ENCODE peak calls at places on chromosomes 16 and 17, in nine cellular contexts. One of them, this sample, is unnamed. For H3K4me1, the result is how much of the 10 kb centered on the place peaks cover.

GRCh38 chr16:67284699-67285646 is 5.6 kb downstream of the PLEKHG4 start:
- DNase-seq in CD8-positive, alpha-beta T cell: no peak
- DNase-seq in lung: peak
- DNase-seq in heart left ventricle: peak
- DNase-seq in ascending aorta: no peak
- DNase-seq in colonic mucosa: peak
- DNase-seq in heart right ventricle: peak
- DNase-seq in tibial artery: no peak
- DNase-seq in endothelial cell of umbilical vein: peak
- DNase-seq in this sample: no peak

GRCh38 chr17:2690165-2691068 is 21.1 kb downstream of the CLUH start:
- DNase-seq in ascending aorta: no peak
- DNase-seq in tibial artery: peak
- DNase-seq in heart right ventricle: peak
- DNase-seq in endothelial cell of umbilical vein: no peak
- DNase-seq in heart left ventricle: no peak
- DNase-seq in lung: peak
- DNase-seq in CD8-positive, alpha-beta T cell: no peak
- DNase-seq in colonic mucosa: peak
- DNase-seq in this sample: no peak

GRCh38 chr16:58970775-58971174 is 236.7 kb upstream of the GOT2 start:
- DNase-seq in lung: no peak
- DNase-seq in CD8-positive, alpha-beta T cell: no peak
- DNase-seq in heart right ventricle: no peak
- DNase-seq in ascending aorta: no peak
- DNase-seq in endothelial cell of umbilical vein: no peak
- DNase-seq in colonic mucosa: no peak
- DNase-seq in heart left ventricle: no peak
- DNase-seq in tibial artery: no peak
- DNase-seq in this sample: no peak

GRCh38 chr17:55737976-55738501 is 12.8 kb upstream of the PCTP start:
- DNase-seq in colonic mucosa: no peak
- DNase-seq in tibial artery: no peak
- DNase-seq in ascending aorta: no peak
- DNase-seq in lung: no peak
- DNase-seq in endothelial cell of umbilical vein: no peak
- DNase-seq in CD8-positive, alpha-beta T cell: no peak
- DNase-seq in heart right ventricle: no peak
- DNase-seq in heart left ventricle: no peak
- DNase-seq in this sample: no peak

GRCh38 chr16:74192281-74192680 is 104.3 kb upstream of the PSMD7 start:
- DNase-seq in ascending aorta: no peak
- DNase-seq in tibial artery: no peak
- DNase-seq in lung: no peak
- DNase-seq in CD8-positive, alpha-beta T cell: no peak
- DNase-seq in heart right ventricle: no peak
- DNase-seq in endothelial cell of umbilical vein: no peak
- DNase-seq in colonic mucosa: no peak
- DNase-seq in heart left ventricle: no peak
- DNase-seq in this sample: no peak

GRCh38 chr16:51327001-51327400 is 175.9 kb upstream of the SALL1 start:
- DNase-seq in CD8-positive, alpha-beta T cell: no peak
- DNase-seq in ascending aorta: no peak
- DNase-seq in endothelial cell of umbilical vein: no peak
- DNase-seq in lung: no peak
- DNase-seq in heart right ventricle: no peak
- DNase-seq in colonic mucosa: no peak
- DNase-seq in tibial artery: no peak
- DNase-seq in heart left ventricle: no peak
- DNase-seq in this sample: no peak

GRCh38 chr16:3637371-3637923 is 17.0 kb upstream of the DNASE1 start:
- DNase-seq in heart right ventricle: no peak
- DNase-seq in tibial artery: no peak
- DNase-seq in heart left ventricle: no peak
- DNase-seq in lung: no peak
- DNase-seq in CD8-positive, alpha-beta T cell: peak
- DNase-seq in ascending aorta: no peak
- DNase-seq in colonic mucosa: peak
- DNase-seq in endothelial cell of umbilical vein: peak
- DNase-seq in this sample: peak

GRCh38 chr17:70040336-70040735 is 34.7 kb upstream of the KCNJ16 start:
- DNase-seq in ascending aorta: no peak
- DNase-seq in heart right ventricle: no peak
- DNase-seq in heart left ventricle: no peak
- DNase-seq in CD8-positive, alpha-beta T cell: no peak
- DNase-seq in endothelial cell of umbilical vein: peak
- DNase-seq in colonic mucosa: no peak
- DNase-seq in lung: no peak
- DNase-seq in tibial artery: no peak
- DNase-seq in this sample: no peak

GRCh38 chr16:756428-756827 is 4.1 kb upstream of the MSLN start:
- DNase-seq in tibial artery: no peak
- DNase-seq in heart left ventricle: no peak
- DNase-seq in heart right ventricle: no peak
- DNase-seq in ascending aorta: no peak
- DNase-seq in colonic mucosa: no peak
- DNase-seq in endothelial cell of umbilical vein: no peak
- DNase-seq in CD8-positive, alpha-beta T cell: no peak
- DNase-seq in lung: no peak
- DNase-seq in this sample: no peak

GRCh38 chr16:79845734-79846135 is 245.2 kb upstream of the MAF start:
- DNase-seq in ascending aorta: no peak
- DNase-seq in colonic mucosa: no peak
- DNase-seq in CD8-positive, alpha-beta T cell: no peak
- DNase-seq in tibial artery: no peak
- DNase-seq in endothelial cell of umbilical vein: no peak
- DNase-seq in heart left ventricle: no peak
- DNase-seq in heart right ventricle: no peak
- DNase-seq in lung: no peak
- DNase-seq in this sample: no peak

GRCh38 chr17:30336369-30337171 is 2.7 kb upstream of the TMIGD1 start:
- DNase-seq in heart right ventricle: peak
- DNase-seq in tibial artery: no peak
- DNase-seq in colonic mucosa: peak
- DNase-seq in ascending aorta: no peak
- DNase-seq in heart left ventricle: no peak
- DNase-seq in lung: peak
- DNase-seq in endothelial cell of umbilical vein: peak
- DNase-seq in CD8-positive, alpha-beta T cell: peak
- DNase-seq in this sample: peak

GRCh38 chr16:47197536-47198179 is 53.9 kb upstream of the NETO2 start:
- DNase-seq in heart right ventricle: peak
- DNase-seq in endothelial cell of umbilical vein: no peak
- DNase-seq in colonic mucosa: no peak
- DNase-seq in ascending aorta: no peak
- DNase-seq in CD8-positive, alpha-beta T cell: no peak
- DNase-seq in tibial artery: peak
- DNase-seq in lung: no peak
- DNase-seq in heart left ventricle: peak
- DNase-seq in this sample: no peak

GRCh38 chr17:37309051-37309450 is 66.7 kb upstream of the C17orf78 start:
- DNase-seq in heart right ventricle: no peak
- DNase-seq in tibial artery: no peak
- DNase-seq in CD8-positive, alpha-beta T cell: no peak
- DNase-seq in endothelial cell of umbilical vein: no peak
- DNase-seq in heart left ventricle: no peak
- DNase-seq in lung: no peak
- DNase-seq in ascending aorta: no peak
- DNase-seq in colonic mucosa: no peak
- DNase-seq in this sample: no peak

GRCh38 chr16:24645739-24646645 is 83.5 kb upstream of the TNRC6A start:
- DNase-seq in heart left ventricle: no peak
- DNase-seq in colonic mucosa: peak
- DNase-seq in tibial artery: no peak
- DNase-seq in heart right ventricle: no peak
- DNase-seq in endothelial cell of umbilical vein: peak
- DNase-seq in ascending aorta: no peak
- DNase-seq in lung: peak
- DNase-seq in CD8-positive, alpha-beta T cell: no peak
- DNase-seq in this sample: peak

GRCh38 chr16:68445458-68445857 is 2.9 kb downstream of the SMPD3 start:
- DNase-seq in heart right ventricle: no peak
- DNase-seq in ascending aorta: no peak
- DNase-seq in colonic mucosa: peak
- DNase-seq in lung: peak
- DNase-seq in heart left ventricle: no peak
- DNase-seq in endothelial cell of umbilical vein: peak
- DNase-seq in tibial artery: no peak
- DNase-seq in CD8-positive, alpha-beta T cell: no peak
- DNase-seq in this sample: peak

GRCh38 chr16:79639576-79640311 is 39.2 kb upstream of the MAF start:
- DNase-seq in heart right ventricle: no peak
- DNase-seq in heart left ventricle: no peak
- DNase-seq in CD8-positive, alpha-beta T cell: no peak
- DNase-seq in lung: no peak
- DNase-seq in colonic mucosa: no peak
- DNase-seq in endothelial cell of umbilical vein: no peak
- DNase-seq in ascending aorta: no peak
- DNase-seq in tibial artery: no peak
- DNase-seq in this sample: no peak

GRCh38 chr17:69246726-69247375 is 18.2 kb upstream of the ABCA10 start:
- DNase-seq in colonic mucosa: no peak
- DNase-seq in heart left ventricle: no peak
- DNase-seq in lung: no peak
- DNase-seq in CD8-positive, alpha-beta T cell: no peak
- DNase-seq in tibial artery: no peak
- DNase-seq in heart right ventricle: no peak
- DNase-seq in endothelial cell of umbilical vein: peak
- DNase-seq in ascending aorta: no peak
- DNase-seq in this sample: peak

GRCh38 chr16:54651440-54651839 is 279.2 kb upstream of the IRX5 start:
- DNase-seq in ascending aorta: no peak
- DNase-seq in heart left ventricle: no peak
- DNase-seq in endothelial cell of umbilical vein: no peak
- DNase-seq in colonic mucosa: no peak
- DNase-seq in tibial artery: no peak
- DNase-seq in CD8-positive, alpha-beta T cell: no peak
- DNase-seq in lung: no peak
- DNase-seq in heart right ventricle: no peak
- DNase-seq in this sample: no peak
- H3K4me1 ChIP-seq in ascending aorta: under half
- H3K4me1 ChIP-seq in heart left ventricle: under half
- H3K4me1 ChIP-seq in endothelial cell of umbilical vein: under half
- H3K4me1 ChIP-seq in colonic mucosa: under half
- H3K4me1 ChIP-seq in tibial artery: under half
- H3K4me1 ChIP-seq in CD8-positive, alpha-beta T cell: under half
- H3K4me1 ChIP-seq in lung: under half
- H3K4me1 ChIP-seq in heart right ventricle: under half
- H3K4me1 ChIP-seq in this sample: under half

DNA sequence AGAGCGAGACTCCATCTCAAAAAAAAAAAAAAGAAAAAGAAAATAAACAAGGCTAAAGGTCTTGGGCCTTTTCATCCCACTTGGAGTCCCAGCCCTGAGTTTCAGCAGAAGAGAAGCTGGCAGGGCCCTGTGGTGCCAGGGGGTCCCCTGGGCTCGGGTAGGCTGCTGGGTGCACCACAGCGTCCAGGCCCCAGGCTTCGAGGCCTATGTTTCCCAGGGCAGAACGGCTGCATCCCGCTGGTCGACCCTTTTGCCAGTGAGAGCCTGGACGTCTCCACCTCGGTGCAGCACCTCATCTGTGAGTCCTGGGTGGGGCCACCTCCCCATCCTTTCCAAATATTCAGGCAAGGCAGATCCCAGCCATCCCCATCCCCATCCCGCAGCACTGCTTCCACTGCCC is 2.2 kb downstream of the TMEM235 start:
- DNase-seq in colonic mucosa: no peak
- DNase-seq in CD8-positive, alpha-beta T cell: no peak
- DNase-seq in lung: no peak
- DNase-seq in heart left ventricle: no peak
- DNase-seq in endothelial cell of umbilical vein: no peak
- DNase-seq in heart right ventricle: no peak
- DNase-seq in tibial artery: no peak
- DNase-seq in ascending aorta: no peak
- DNase-seq in this sample: no peak
- H3K27ac ChIP-seq in colonic mucosa: no peak
- H3K27ac ChIP-seq in CD8-positive, alpha-beta T cell: no peak
- H3K27ac ChIP-seq in lung: no peak
- H3K27ac ChIP-seq in heart left ventricle: no peak
- H3K27ac ChIP-seq in endothelial cell of umbilical vein: no peak
- H3K27ac ChIP-seq in heart right ventricle: no peak
- H3K27ac ChIP-seq in tibial artery: no peak
- H3K27ac ChIP-seq in ascending aorta: no peak
- H3K27ac ChIP-seq in this sample: no peak

DNA sequence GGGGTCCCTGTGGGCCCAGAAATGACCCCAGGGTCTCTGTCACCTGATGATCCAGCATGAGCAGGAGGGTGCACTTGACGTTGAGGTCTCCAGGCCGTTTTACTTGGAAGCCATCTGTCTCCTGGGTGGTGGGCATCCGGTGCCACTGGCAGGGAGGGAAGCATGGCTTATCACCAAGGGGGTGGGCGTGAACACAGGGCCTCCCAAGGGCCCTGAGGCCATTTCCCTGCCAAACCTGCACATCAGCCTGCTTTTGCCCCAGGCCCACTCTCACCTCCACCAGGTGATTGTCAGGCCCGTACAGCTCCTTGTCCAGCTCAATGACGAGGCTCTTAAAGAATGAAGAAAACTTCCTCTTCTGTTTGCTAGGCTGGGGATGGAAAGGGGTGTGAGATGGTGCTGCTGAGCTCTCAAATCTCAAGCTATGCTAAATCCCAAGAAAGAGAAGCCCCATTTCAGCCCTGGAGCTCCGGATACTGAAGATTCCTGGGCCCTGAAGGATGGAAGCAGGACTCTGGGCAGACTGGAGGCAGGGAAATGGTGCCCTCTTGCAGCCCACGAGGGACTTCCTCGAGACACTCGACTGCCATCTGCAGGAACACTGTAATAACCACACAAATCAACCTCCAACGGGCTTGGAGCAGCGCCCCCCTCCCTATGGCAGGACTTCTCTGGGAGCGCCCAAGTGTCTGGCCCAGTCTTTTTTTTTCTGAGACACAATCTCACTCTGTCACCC is 7.1 kb upstream of the FTSJ3 start:
- DNase-seq in heart right ventricle: no peak
- DNase-seq in lung: peak
- DNase-seq in colonic mucosa: no peak
- DNase-seq in tibial artery: peak
- DNase-seq in CD8-positive, alpha-beta T cell: peak
- DNase-seq in ascending aorta: no peak
- DNase-seq in heart left ventricle: peak
- DNase-seq in endothelial cell of umbilical vein: peak
- DNase-seq in this sample: peak
- TF ChIP-seq CTCF in heart right ventricle: peak
- TF ChIP-seq CTCF in lung: peak
- TF ChIP-seq CTCF in colonic mucosa: peak
- TF ChIP-seq CTCF in tibial artery: peak
- TF ChIP-seq CTCF in CD8-positive, alpha-beta T cell: peak
- TF ChIP-seq CTCF in ascending aorta: peak
- TF ChIP-seq CTCF in heart left ventricle: peak
- TF ChIP-seq CTCF in endothelial cell of umbilical vein: peak
- TF ChIP-seq CTCF in this sample: peak

DNA sequence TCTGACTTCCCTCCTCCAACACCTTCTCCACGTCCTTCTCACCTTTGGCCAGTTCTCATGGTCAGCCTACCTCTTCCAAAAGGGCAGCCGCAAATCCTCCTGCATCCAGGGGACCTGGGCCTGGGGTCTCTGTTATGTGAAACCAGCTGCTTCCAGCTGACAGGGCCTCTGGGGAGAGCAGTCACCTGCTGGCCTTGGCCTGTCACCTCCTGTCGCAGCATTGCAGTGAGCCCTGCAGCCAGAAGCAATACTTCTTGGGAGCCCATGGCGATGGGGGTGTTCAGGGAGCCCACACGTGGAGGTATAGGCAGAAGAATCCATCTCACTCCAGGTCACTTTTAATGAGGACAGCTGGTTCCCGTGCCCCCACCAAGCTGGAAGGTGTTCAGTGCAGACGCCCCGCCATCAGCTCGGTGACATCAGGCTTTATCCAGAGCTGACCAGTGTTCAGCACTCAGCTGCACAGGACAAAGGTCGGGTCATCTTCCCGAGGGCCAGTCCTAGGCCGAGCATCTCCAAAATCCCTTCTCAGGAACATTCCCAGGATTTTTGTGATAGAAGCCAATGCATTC is 1.7 kb upstream of the SLC47A2 start:
- DNase-seq in CD8-positive, alpha-beta T cell: no peak
- DNase-seq in endothelial cell of umbilical vein: no peak
- DNase-seq in heart left ventricle: no peak
- DNase-seq in colonic mucosa: peak
- DNase-seq in tibial artery: no peak
- DNase-seq in heart right ventricle: no peak
- DNase-seq in lung: no peak
- DNase-seq in ascending aorta: no peak
- DNase-seq in this sample: no peak
- H3K4me1 ChIP-seq in CD8-positive, alpha-beta T cell: under half
- H3K4me1 ChIP-seq in endothelial cell of umbilical vein: under half
- H3K4me1 ChIP-seq in heart left ventricle: under half
- H3K4me1 ChIP-seq in colonic mucosa: under half
- H3K4me1 ChIP-seq in tibial artery: under half
- H3K4me1 ChIP-seq in heart right ventricle: under half
- H3K4me1 ChIP-seq in lung: under half
- H3K4me1 ChIP-seq in ascending aorta: under half
- H3K4me1 ChIP-seq in this sample: under half

This sample was measured in A673.